ENCODE peak calls at places on chromosome X, in five cellular contexts. O is adrenal gland, N is psoas muscle, F is tibial nerve, P is MM.1S. L is an unnamed sample.

GRCh38 chrX:53000447-53001208 is 42.3 kb upstream of the FAM156A start:
- DNase-seq in O (no peak), N (no peak), F (no peak), P (no peak), L (no peak)

GRCh38 chrX:45485682-45486081 is 285.0 kb upstream of the DIPK2B start:
- DNase-seq in O (no peak), N (no peak), F (no peak), P (no peak), L (no peak)

GRCh38 chrX:74535211-74535621 is 79.2 kb downstream of the RLIM start:
- DNase-seq in O (peak; percentile 48), N (no peak), F (peak; percentile 9), P (peak; percentile 48), L (peak; percentile 5)

GRCh38 chrX:113400193-113400704 is 559.6 kb upstream of the AMOT start:
- DNase-seq in O (no peak), N (no peak), F (no peak), P (no peak), L (no peak)

GRCh38 chrX:34132028-34132427 is at the start of gene FAM47A:
- DNase-seq in O (no peak), N (peak; percentile 19), F (no peak), P (no peak), L (no peak)

GRCh38 chrX:109830704-109831206 is 97.7 kb upstream of the ACSL4 start:
- DNase-seq in O (no peak), N (no peak), F (no peak), P (no peak), L (no peak)

GRCh38 chrX:53374222-53374820 is 48.1 kb downstream of the SMC1A start:
- DNase-seq in O (no peak), N (no peak), F (no peak), P (no peak), L (no peak)

GRCh38 chrX:37905436-37906147 is 58.2 kb upstream of the DYNLT3 start:
- DNase-seq in O (peak; percentile 29), N (no peak), F (no peak), P (no peak), L (peak; percentile 67)

GRCh38 chrX:13828392-13828791 is 11.5 kb upstream of the GPM6B start:
- DNase-seq in O (no peak), N (no peak), F (no peak), P (no peak), L (no peak)

GRCh38 chrX:72081605-72082320 is 50.0 kb downstream of the RTL5 start:
- DNase-seq in O (no peak), N (no peak), F (no peak), P (no peak), L (no peak)

GRCh38 chrX:44873415-44874270 is 655 bp downstream of the KDM6A start:
- DNase-seq in O (peak; percentile 73), N (peak; percentile 83), F (peak; percentile 26), P (peak; percentile 21), L (peak; percentile 62)

GRCh38 chrX:39726810-39727209 is 370.9 kb downstream of the BCOR start:
- DNase-seq in O (no peak), N (no peak), F (no peak), P (no peak), L (no peak)

GRCh38 chrX:23598561-23598960 is 68.7 kb upstream of the PRDX4 start:
- DNase-seq in O (no peak), N (no peak), F (no peak), P (no peak), L (no peak)

GRCh38 chrX:122501652-122502051 is 682.4 kb upstream of the GRIA3 start:
- DNase-seq in O (no peak), N (no peak), F (no peak), P (no peak), L (no peak)

GRCh38 chrX:148385471-148385870 is 114.9 kb upstream of the AFF2 start:
- DNase-seq in O (no peak), N (no peak), F (no peak), P (no peak), L (no peak)

GRCh38 chrX:103640401-103641155 is 11.8 kb downstream of the TCEAL1 start:
- DNase-seq in O (no peak), N (no peak), F (no peak), P (no peak), L (no peak)

GRCh38 chrX:31213941-31214340 is 142.1 kb upstream of the FTHL17 start:
- DNase-seq in O (no peak), N (no peak), F (no peak), P (peak; percentile 10), L (no peak)

GRCh38 chrX:15203694-15204093 is 66.2 kb downstream of the ASB9 start:
- DNase-seq in O (no peak), N (no peak), F (no peak), P (no peak), L (no peak)

GRCh38 chrX:3598046-3598605 is 115.3 kb downstream of the PRKX start:
- DNase-seq in O (no peak), N (no peak), F (no peak), P (no peak), L (no peak)

GRCh38 chrX:29690061-29690460 is 525.3 kb upstream of the MAGEB2 start:
- DNase-seq in O (no peak), N (no peak), F (no peak), P (no peak), L (no peak)

GRCh38 chrX:111445485-111445884 is 33.5 kb upstream of the DCX start:
- DNase-seq in O (no peak), N (no peak), F (peak; percentile 5), P (peak; percentile 54), L (no peak)

GRCh38 chrX:150873616-150874015 is 24.9 kb downstream of the CD99L2 start:
- DNase-seq in O (peak; percentile 25), N (peak; percentile 75), F (no peak), P (peak; percentile 50), L (no peak)

GRCh38 chrX:20141281-20142220 is at the start of gene EIF1AX:
- DNase-seq in O (peak; percentile 99), N (peak; percentile 99), F (peak; percentile 93), P (peak; percentile 96), L (peak; percentile 99)

GRCh38 chrX:96683997-96684338 is 674 bp upstream of the DIAPH2 start:
- DNase-seq in O (no peak), N (no peak), F (no peak), P (no peak), L (no peak)

GRCh38 chrX:22093550-22093949 is 61.4 kb downstream of the PHEX start:
- DNase-seq in O (no peak), N (no peak), F (no peak), P (no peak), L (no peak)

GRCh38 chrX:115584715-115585114 is 23.7 kb downstream of the PLS3 start:
- DNase-seq in O (no peak), N (no peak), F (no peak), P (no peak), L (no peak)

GRCh38 chrX:82218361-82218760 is 1016.5 kb downstream of the SH3BGRL start:
- DNase-seq in O (no peak), N (no peak), F (no peak), P (peak; percentile 88), L (no peak)

GRCh38 chrX:117570160-117570559 is 546.5 kb downstream of the KLHL13 start:
- DNase-seq in O (no peak), N (no peak), F (no peak), P (no peak), L (no peak)

GRCh38 chrX:117568238-117568637 is 548.4 kb downstream of the KLHL13 start:
- DNase-seq in O (no peak), N (no peak), F (no peak), P (peak; percentile 51), L (peak; percentile 28)
- H3K9me3 ChIP-seq in O (no peaks in the 10 kb centered on the region), N (peaks cover 3% of the 10 kb centered on the region), F (peaks cover 10% of the 10 kb centered on the region), P (no peaks in the 10 kb centered on the region), L (no peaks in the 10 kb centered on the region)

GRCh38 chrX:63424063-63424462 is 72.9 kb upstream of the SPIN4 start:
- DNase-seq in O (no peak), N (no peak), F (no peak), P (no peak), L (no peak)

GRCh38 chrX:63434206-63434605 is 83.1 kb upstream of the SPIN4 start:
- DNase-seq in O (no peak), N (no peak), F (no peak), P (no peak), L (no peak)

GRCh38 chrX:63430026-63430425 is 78.9 kb upstream of the SPIN4 start:
- DNase-seq in O (no peak), N (no peak), F (no peak), P (no peak), L (no peak)

GRCh38 chrX:63426519-63426918 is 75.4 kb upstream of the SPIN4 start:
- DNase-seq in O (no peak), N (no peak), F (no peak), P (no peak), L (no peak)

DNA sequence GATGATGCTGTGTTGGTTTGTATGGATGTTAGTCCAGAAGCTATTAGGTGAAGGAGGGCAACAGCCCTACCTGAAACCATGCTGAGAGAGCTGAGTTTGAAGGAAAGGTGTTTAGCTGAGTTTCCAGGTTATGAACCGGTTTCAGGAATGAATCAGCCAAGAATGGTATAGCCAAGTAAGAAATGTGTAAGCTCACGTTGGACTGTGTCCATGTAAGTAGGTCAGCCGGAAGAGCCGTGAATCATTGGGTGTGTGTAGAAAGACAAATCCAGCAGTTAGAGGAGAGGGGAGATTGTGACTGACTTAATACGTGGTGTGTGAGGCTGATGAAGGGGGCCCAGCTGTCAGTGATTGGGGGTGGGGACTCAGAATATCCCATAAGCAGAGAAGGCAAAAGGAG is 77.2 kb upstream of the SPIN4 start:
- DNase-seq in O (no peak), N (no peak), F (no peak), P (no peak), L (no peak)
- H3K9me3 ChIP-seq in O (no peaks in the 10 kb centered on the region), N (no peaks in the 10 kb centered on the region), F (no peaks in the 10 kb centered on the region), P (no peaks in the 10 kb centered on the region), L (no peaks in the 10 kb centered on the region)

DNA sequence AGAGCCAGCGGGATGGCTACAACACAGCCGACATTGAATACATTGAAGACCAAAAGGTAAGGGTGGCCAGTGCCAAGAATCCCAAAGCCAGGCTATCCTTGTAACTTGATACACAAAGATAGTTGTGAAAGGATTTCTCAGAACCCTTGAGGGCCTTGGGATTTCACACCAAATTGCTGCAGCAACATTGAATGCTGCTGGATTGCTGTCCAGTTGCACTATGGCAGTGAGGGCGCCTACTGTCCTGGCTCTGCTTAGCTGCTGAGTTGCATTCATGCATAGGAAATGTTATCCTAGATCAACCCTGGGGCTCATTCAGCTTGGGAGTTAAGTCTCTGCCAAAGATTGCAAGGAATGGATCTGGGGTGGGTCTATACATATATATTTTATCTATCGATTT is 38.7 kb downstream of the LONRF3 start:
- DNase-seq in O (no peak), N (no peak), F (no peak), P (no peak), L (no peak)
- H3K9me3 ChIP-seq in O (no peaks in the 10 kb centered on the region), N (no peaks in the 10 kb centered on the region), F (no peaks in the 10 kb centered on the region), P (no peaks in the 10 kb centered on the region), L (no peaks in the 10 kb centered on the region)

GRCh38 chrX:127317159-127317558 is 497.6 kb downstream of the PRR32 start:
- DNase-seq in O (no peak), N (no peak), F (no peak), P (peak; percentile 32), L (no peak)

GRCh38 chrX:127313638-127314037 is 494.1 kb downstream of the PRR32 start:
- DNase-seq in O (no peak), N (no peak), F (no peak), P (no peak), L (no peak)
- H3K9me3 ChIP-seq in O (no peaks in the 10 kb centered on the region), N (no peaks in the 10 kb centered on the region), F (no peaks in the 10 kb centered on the region), P (no peaks in the 10 kb centered on the region), L (no peaks in the 10 kb centered on the region)

GRCh38 chrX:153351981-153352380 is 18.0 kb downstream of the ZNF275 start:
- DNase-seq in O (no peak), N (no peak), F (no peak), P (no peak), L (no peak)
- H3K9me3 ChIP-seq in O (no peaks in the 10 kb centered on the region), N (no peaks in the 10 kb centered on the region), F (no peaks in the 10 kb centered on the region), P (no peaks in the 10 kb centered on the region), L (no peaks in the 10 kb centered on the region)

GRCh38 chrX:99572711-99573110 is 837.4 kb downstream of the PCDH19 start:
- DNase-seq in O (no peak), N (no peak), F (no peak), P (no peak), L (no peak)
- H3K9me3 ChIP-seq in O (no peaks in the 10 kb centered on the region), N (peaks cover 20% of the 10 kb centered on the region), F (peaks cover 6% of the 10 kb centered on the region), P (no peaks in the 10 kb centered on the region), L (no peaks in the 10 kb centered on the region)

L was measured in pancreas.